ENCODE peak calls at places on chromosomes 1 and 21, in six cellular contexts. H, J, V, C, A and F are unnamed samples.

GRCh38 chr1:57162607-57163235 is 196.9 kb upstream of the C8B start:
- DNase-seq in J (no peak), V (no peak), C (no peak), H (no peak), A (no peak), F (no peak)

GRCh38 chr21:45613396-45613795 is 30.1 kb upstream of the PCBP3 start:
- DNase-seq in J (no peak), C (no peak), H (no peak), V (no peak), A (no peak), F (no peak)

GRCh38 chr1:13826591-13826990 is 126.6 kb downstream of the PRDM2 start:
- DNase-seq in A (no peak), J (no peak), C (no peak), H (no peak), V (no peak), F (peak; percentile 81)

GRCh38 chr1:86583593-86583992 is 36.7 kb downstream of the CLCA4 start:
- DNase-seq in H (no peak), V (no peak), C (no peak), A (no peak), J (no peak), F (no peak)

GRCh38 chr1:226572325-226572726 is 23.8 kb downstream of the STUM start:
- DNase-seq in H (no peak), J (no peak), V (no peak), C (no peak), A (no peak), F (no peak)

GRCh38 chr1:205276334-205277065 is 45.0 kb downstream of the NUAK2 start:
- DNase-seq in C (no peak), H (no peak), J (no peak), A (no peak), V (no peak), F (no peak)

GRCh38 chr1:230820568-230820967 is 47.8 kb downstream of the C1orf198 start:
- DNase-seq in H (no peak), A (no peak), C (no peak), J (no peak), V (no peak), F (no peak)

GRCh38 chr1:160081261-160081936 is at the start of gene KCNJ9:
- DNase-seq in J (no peak), V (no peak), A (no peak), H (no peak), C (peak; percentile 37), F (no peak)

GRCh38 chr1:234564035-234565029 is 45.6 kb downstream of the IRF2BP2 start:
- DNase-seq in A (no peak), H (no peak), J (no peak), C (peak; percentile 98), V (no peak), F (peak; percentile 20)

GRCh38 chr1:30823969-30824735 is 66.6 kb upstream of the LAPTM5 start:
- DNase-seq in C (peak; percentile 99), V (peak; percentile 100), A (peak; percentile 93), H (peak; percentile 94), J (peak; percentile 97), F (peak; percentile 86)

GRCh38 chr1:101613549-101613948 is 376.7 kb downstream of the S1PR1 start:
- DNase-seq in A (no peak), J (no peak), V (no peak), C (peak; percentile 26), H (no peak), F (no peak)

GRCh38 chr1:6909401-6909800 is 124.1 kb downstream of the CAMTA1 start:
- DNase-seq in C (no peak), A (no peak), H (no peak), V (no peak), J (no peak), F (no peak)

GRCh38 chr1:198088360-198089071 is 68.3 kb upstream of the NEK7 start:
- DNase-seq in V (peak; percentile 37), C (peak; percentile 92), J (no peak), A (peak; percentile 22), H (no peak), F (peak; percentile 8)

GRCh38 chr1:29195875-29196274 is 14.2 kb upstream of the SRSF4 start:
- DNase-seq in J (no peak), C (peak; percentile 27), H (no peak), A (no peak), V (no peak), F (no peak)

GRCh38 chr21:31879911-31880310 is 7.1 kb downstream of the HUNK start:
- DNase-seq in H (no peak), C (no peak), A (no peak), J (no peak), V (no peak), F (no peak)

GRCh38 chr1:6646499-6647148 is 22.0 kb downstream of the THAP3 start:
- DNase-seq in C (peak; percentile 37), A (peak; percentile 59), V (peak; percentile 70), J (no peak), H (no peak), F (peak; percentile 28)

GRCh38 chr1:83802450-83803152 is 196.3 kb downstream of the TTLL7 start:
- DNase-seq in A (no peak), J (no peak), H (no peak), C (no peak), V (no peak), F (peak; percentile 74)

GRCh38 chr21:41366522-41367151 is 4.8 kb downstream of the MX2 start:
- DNase-seq in J (no peak), A (peak; percentile 69), C (peak; percentile 80), V (no peak), H (no peak), F (peak; percentile 99)

GRCh38 chr1:218459878-218460277 is 114.7 kb downstream of the TGFB2 start:
- DNase-seq in H (no peak), J (peak; percentile 97), C (peak; percentile 95), A (no peak), V (peak; percentile 64), F (no peak)

GRCh38 chr1:1304331-1305299 is 3.1 kb downstream of the ACAP3 start:
- DNase-seq in C (peak; percentile 73), A (no peak), V (peak; percentile 57), H (peak; percentile 78), J (peak; percentile 60), F (peak; percentile 48)

GRCh38 chr1:193434319-193434718 is 247.9 kb upstream of the B3GALT2 start:
- DNase-seq in A (no peak), J (no peak), H (no peak), V (no peak), C (peak; percentile 60), F (no peak)

GRCh38 chr1:104235141-104235540 is 485.4 kb downstream of the AMY1C start:
- DNase-seq in C (no peak), V (no peak), H (no peak), J (no peak), A (no peak), F (no peak)

GRCh38 chr1:244796719-244797406 is 38.6 kb upstream of the COX20 start:
- DNase-seq in J (peak; percentile 43), C (peak; percentile 45), V (peak; percentile 70), A (peak; percentile 53), H (no peak), F (peak; percentile 68)

GRCh38 chr1:14599173-14599754 is 779 bp downstream of the KAZN start:
- DNase-seq in C (no peak), A (peak; percentile 50), H (no peak), V (peak; percentile 28), J (no peak), F (no peak)

GRCh38 chr1:33377750-33378149 is 53.1 kb downstream of the PHC2 start:
- DNase-seq in V (no peak), H (no peak), J (no peak), C (peak; percentile 41), A (no peak), F (peak; percentile 31)

GRCh38 chr1:3323021-3323790 is 131.3 kb upstream of the ARHGEF16 start:
- DNase-seq in J (no peak), A (no peak), V (peak; percentile 38), H (peak; percentile 75), C (peak; percentile 23), F (peak; percentile 83)

GRCh38 chr1:25550683-25551310 is 7.4 kb downstream of the LDLRAP1 start:
- DNase-seq in C (peak; percentile 25), H (no peak), A (no peak), V (no peak), J (no peak), F (no peak)

GRCh38 chr1:23793018-23793781 is 2.3 kb downstream of the LYPLA2 start:
- DNase-seq in H (peak; percentile 83), V (no peak), J (no peak), A (no peak), C (peak; percentile 68), F (peak; percentile 72)

GRCh38 chr1:209484429-209484828 is 99.1 kb upstream of the CAMK1G start:
- DNase-seq in V (no peak), J (no peak), A (no peak), C (no peak), H (no peak), F (no peak)

GRCh38 chr21:43869486-43870325 is 4.7 kb downstream of the AGPAT3 start:
- DNase-seq in C (no peak), J (no peak), H (no peak), V (no peak), A (no peak), F (no peak)

GRCh38 chr1:225695578-225696332 is 42.8 kb upstream of the ENAH start:
- DNase-seq in J (no peak), C (no peak), V (no peak), H (no peak), A (no peak), F (no peak)

GRCh38 chr1:204971700-204972336 is 71.2 kb upstream of the CNTN2 start:
- DNase-seq in C (peak; percentile 86), V (peak; percentile 33), H (no peak), J (no peak), A (no peak), F (no peak)

GRCh38 chr1:92934395-92935378 is 26.6 kb downstream of the DIPK1A start:
- DNase-seq in C (peak; percentile 98), V (no peak), J (no peak), A (no peak), H (no peak), F (no peak)